ENCODE peak calls at places on chromosomes 16 and 17, in nine cellular contexts. T is skeletal muscle cell, P is GM12864, R is tibial artery, D is dorsolateral prefrontal cortex, H is BE2C, F is transverse colon, K is spleen, Q is hepatocyte. A is an unnamed sample.

GRCh38 chr16:23254338-23254737 is 47.8 kb upstream of the SCNN1B start:
- DNase-seq in T (peak; percentile 0), P (no peak), Q (no peak), K (no peak), D (no peak), R (no peak), H (no peak), F (no peak), A (no peak)

GRCh38 chr16:85523602-85524364 is 89.3 kb upstream of the GSE1 start:
- DNase-seq in K (no peak), F (no peak), P (no peak), H (peak; percentile 87), T (no peak), D (no peak), Q (peak; percentile 74), R (peak; percentile 82), A (peak; percentile 94)

GRCh38 chr17:38560503-38561318 is 45.0 kb downstream of the SRCIN1 start:
- DNase-seq in F (no peak), Q (peak; percentile 55), R (no peak), T (no peak), P (no peak), K (no peak), H (no peak), D (no peak), A (peak; percentile 75)

GRCh38 chr16:83933885-83934683 is 19.0 kb upstream of the OSGIN1 start:
- DNase-seq in F (no peak), P (no peak), K (no peak), D (peak; percentile 71), R (no peak), Q (no peak), H (no peak), T (peak; percentile 90), A (no peak)

GRCh38 chr17:69857412-69857835 is 217.6 kb upstream of the KCNJ16 start:
- DNase-seq in F (no peak), H (no peak), R (no peak), K (no peak), P (no peak), Q (peak; percentile 19), T (peak; percentile 77), D (no peak), A (no peak)

GRCh38 chr17:33459078-33459940 is 166.2 kb upstream of the ASIC2 start:
- DNase-seq in H (no peak), Q (no peak), F (no peak), K (no peak), P (peak; percentile 15), D (no peak), T (peak; percentile 9), R (no peak), A (peak; percentile 38)

GRCh38 chr16:23837553-23838308 is 1.9 kb downstream of the PRKCB start:
- DNase-seq in R (no peak), T (no peak), H (no peak), K (peak; percentile 77), P (no peak), F (no peak), Q (no peak), D (no peak), A (peak; percentile 22)

GRCh38 chr17:48499248-48499647 is 31.6 kb downstream of the HOXB1 start:
- DNase-seq in F (no peak), P (no peak), T (no peak), H (no peak), Q (no peak), R (no peak), K (no peak), D (no peak), A (no peak)

GRCh38 chr17:69213059-69213813 is 15.4 kb downstream of the ABCA10 start:
- DNase-seq in R (no peak), K (no peak), H (no peak), D (no peak), T (no peak), P (no peak), Q (no peak), F (no peak), A (peak; percentile 32)

GRCh38 chr16:14505846-14506245 is 124.2 kb downstream of the PARN start:
- DNase-seq in T (peak; percentile 43), R (no peak), H (no peak), F (no peak), D (no peak), P (no peak), K (no peak), Q (no peak), A (no peak)

GRCh38 chr17:52986056-52986662 is 827.6 kb upstream of the CA10 start:
- DNase-seq in F (no peak), Q (no peak), R (no peak), D (no peak), T (no peak), H (peak; percentile 39), P (no peak), K (no peak), A (no peak)
- H3K4me3 ChIP-seq in F (no peak overlapping the region), Q (no peak overlapping the region), R (no peak overlapping the region), D (no peak overlapping the region), T (no peak overlapping the region), H (no peak overlapping the region), P (no peak overlapping the region), K (no peak overlapping the region), A (no peak overlapping the region)

DNA sequence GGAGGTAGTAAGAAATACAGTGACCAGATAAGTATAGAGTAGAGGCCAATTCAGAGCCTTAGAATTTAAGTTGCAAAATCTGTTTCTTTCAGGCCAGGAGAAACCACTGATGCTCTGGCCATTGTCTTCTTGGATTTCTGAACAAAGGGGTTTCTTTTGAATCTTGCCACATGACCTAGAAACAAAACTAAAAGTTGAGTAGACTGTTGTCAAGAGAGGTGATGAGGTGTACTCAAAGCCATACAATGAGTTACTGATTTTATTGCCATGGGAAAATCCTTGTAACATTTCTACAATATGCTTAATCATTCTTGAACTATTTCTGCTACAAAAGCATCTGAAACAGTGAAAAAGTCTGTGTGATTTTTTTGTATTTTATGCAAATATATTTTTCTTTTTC is 881.3 kb downstream of the CDH11 start:
- DNase-seq in F (no peak), P (no peak), T (no peak), H (no peak), D (no peak), Q (no peak), R (no peak), K (no peak), A (no peak)
- H3K4me3 ChIP-seq in F (no peak overlapping the region), P (no peak overlapping the region), T (no peak overlapping the region), H (no peak overlapping the region), D (no peak overlapping the region), Q (no peak overlapping the region), R (no peak overlapping the region), K (no peak overlapping the region), A (no peak overlapping the region)

DNA sequence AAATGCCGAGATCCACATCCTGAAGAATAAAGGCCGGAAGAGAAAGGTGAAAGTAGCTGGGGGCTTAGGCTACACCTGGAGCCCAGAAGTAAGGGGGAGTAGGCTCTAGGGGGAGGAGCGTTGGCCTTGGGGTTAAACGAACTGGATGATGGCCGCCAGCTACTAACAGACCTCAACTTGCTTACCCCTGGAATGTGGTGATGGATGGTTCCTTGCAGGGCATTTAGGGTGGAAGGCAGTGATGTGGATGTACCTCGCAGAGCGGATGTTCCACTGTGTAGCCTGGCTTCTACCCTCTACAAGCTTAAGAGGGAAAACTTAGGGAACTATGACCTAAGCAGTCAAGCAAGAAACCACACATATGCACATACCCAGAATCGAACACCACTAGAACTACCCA is 2.3 kb upstream of the MAZ start:
- DNase-seq in H (no peak), T (no peak), F (no peak), D (no peak), K (no peak), Q (no peak), P (no peak), R (no peak), A (peak; percentile 48)
- H3K4me3 ChIP-seq in H (no peak overlapping the region), T (no peak overlapping the region), F (no peak overlapping the region), D (peak overlapping the region; percentile 75), K (no peak overlapping the region), Q (no peak overlapping the region), P (no peak overlapping the region), R (no peak overlapping the region), A (no peak overlapping the region)

DNA sequence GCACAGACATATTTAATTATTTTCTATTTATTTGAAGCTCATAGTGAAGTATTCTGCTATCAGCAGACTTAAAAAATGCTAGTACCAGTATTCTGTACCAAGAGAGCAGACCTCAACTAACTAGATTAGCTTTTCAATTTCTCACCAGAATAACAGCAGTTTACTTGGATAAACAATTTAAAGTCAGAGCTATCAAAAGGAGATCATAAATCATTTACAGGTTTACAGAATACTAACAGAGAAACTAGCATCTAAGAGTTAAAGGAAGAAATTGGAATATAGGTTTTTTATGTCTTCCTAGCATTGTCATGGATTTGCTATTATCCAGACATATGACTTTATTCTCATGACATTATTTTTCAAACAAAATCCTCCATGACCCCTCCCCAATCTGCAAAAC is 3.4 kb downstream of the SPOP start:
- DNase-seq in H (no peak), R (no peak), K (no peak), F (no peak), Q (no peak), P (no peak), T (no peak), D (no peak), A (no peak)
- H3K4me3 ChIP-seq in H (no peak overlapping the region), R (peak overlapping the region; percentile 80), K (no peak overlapping the region), F (no peak overlapping the region), Q (no peak overlapping the region), P (no peak overlapping the region), T (no peak overlapping the region), D (no peak overlapping the region), A (no peak overlapping the region)

DNA sequence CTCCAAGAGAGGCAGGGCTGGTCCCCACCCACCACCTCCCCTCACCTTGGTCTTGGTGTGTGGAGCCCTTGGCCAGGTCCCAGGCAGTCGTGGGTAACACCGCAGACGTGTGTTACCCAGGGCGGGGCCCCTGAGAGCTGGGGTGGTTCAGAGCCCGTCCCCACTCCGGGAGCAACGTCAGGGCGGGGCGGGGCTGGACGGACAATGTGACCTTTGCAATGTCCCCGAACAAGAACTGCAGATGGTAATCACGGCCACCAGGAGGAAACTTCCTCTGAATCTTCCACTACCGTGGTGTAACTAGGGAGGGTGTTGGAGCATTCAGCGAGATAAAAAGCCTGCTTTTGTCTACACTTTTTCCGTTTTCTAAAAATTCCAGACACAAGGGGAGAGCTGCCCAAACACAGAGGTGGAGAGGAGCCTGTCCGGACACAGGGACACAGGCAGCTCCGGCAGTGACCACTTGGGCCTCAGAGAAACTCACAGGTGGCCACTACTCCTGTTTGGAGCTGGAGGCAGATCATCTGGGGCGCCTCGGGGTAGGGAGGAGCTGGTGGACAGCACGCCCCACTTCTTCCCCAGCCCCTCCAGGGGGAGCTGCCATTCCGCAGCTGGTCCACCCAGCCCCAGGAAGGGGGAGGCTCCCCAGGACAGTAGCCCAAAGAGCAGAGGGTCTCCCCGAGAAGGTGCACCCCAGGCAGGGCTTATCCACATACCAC is 14.2 kb upstream of the SLC38A10 start:
- DNase-seq in Q (peak; percentile 92), F (peak; percentile 96), T (no peak), D (peak; percentile 57), P (no peak), K (peak; percentile 93), R (peak; percentile 93), H (peak; percentile 66), A (peak; percentile 93)
- H3K4me3 ChIP-seq in Q (no peak overlapping the region), F (peak overlapping the region; percentile 29), T (peak overlapping the region; percentile 9), D (peak overlapping the region; percentile 18), P (no peak overlapping the region), K (peak overlapping the region; percentile 31), R (peak overlapping the region; percentile 31), H (peak overlapping the region; percentile 36), A (peak overlapping the region; percentile 5)

DNA sequence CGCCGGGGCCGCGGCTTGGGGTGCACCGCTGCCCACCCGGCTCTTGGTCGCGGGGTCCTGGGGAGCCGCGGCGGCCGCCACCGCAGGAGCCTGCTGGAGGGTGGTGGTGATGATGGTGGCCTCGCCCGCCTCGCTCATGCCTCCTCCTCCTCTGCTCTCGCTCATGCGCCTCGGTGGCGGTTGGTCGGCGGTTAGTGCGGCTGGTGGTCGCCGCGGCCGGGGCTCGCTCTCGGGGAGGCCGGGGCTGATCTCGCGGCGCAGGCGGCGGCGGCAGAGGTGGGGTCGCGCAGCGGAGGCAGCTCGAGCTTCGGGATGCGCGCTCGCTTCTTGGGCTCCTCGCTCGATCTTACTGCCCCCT is 41.6 kb downstream of the AHSP start:
- DNase-seq in T (no peak), D (no peak), R (no peak), F (no peak), P (no peak), K (no peak), H (no peak), Q (no peak), A (peak; percentile 71)
- H3K4me3 ChIP-seq in T (no peak overlapping the region), D (no peak overlapping the region), R (peak overlapping the region; percentile 42), F (peak overlapping the region; percentile 29), P (no peak overlapping the region), K (peak overlapping the region; percentile 10), H (no peak overlapping the region), Q (no peak overlapping the region), A (peak overlapping the region; percentile 37)

A was measured in H7.